ENCODE peak calls at places on chromosomes 11 and 22, in six cellular contexts. P is adrenal gland, S is left ventricle myocardium inferior, Z is GM12878, X is right lobe of liver, N is upper lobe of left lung. A is an unnamed sample.

GRCh38 chr11:8207080-8208000 is 38.5 kb upstream of the RIC3 start:
- DNase-seq in P (no peak), S (no peak), Z (no peak), X (no peak), N (no peak), A (no peak)

GRCh38 chr11:66115638-66116410 is 45.8 kb downstream of the PACS1 start:
- DNase-seq in P (no peak), S (no peak), Z (peak), X (no peak), N (no peak), A (no peak)

GRCh38 chr22:49660794-49661781 is 166.6 kb downstream of the BRD1 start:
- DNase-seq in P (no peak), S (no peak), Z (no peak), X (no peak), N (peak), A (no peak)

GRCh38 chr22:49996192-49996531 is 16.4 kb downstream of the IL17REL start:
- DNase-seq in P (no peak), S (no peak), Z (no peak), X (peak), N (no peak), A (no peak)

GRCh38 chr11:128207861-128208321 is 379.5 kb downstream of the ETS1 start:
- DNase-seq in P (no peak), S (no peak), Z (no peak), X (no peak), N (no peak), A (peak)

GRCh38 chr11:8959546-8960166 is 4.6 kb downstream of the TMEM9B start:
- DNase-seq in P (no peak), S (no peak), Z (peak), X (no peak), N (no peak), A (peak)

GRCh38 chr11:58832246-58832645 is 12.3 kb downstream of the GLYATL2 start:
- DNase-seq in P (no peak), S (no peak), Z (no peak), X (no peak), N (no peak), A (peak)

GRCh38 chr11:2419638-2420501 is 19.3 kb downstream of the TSSC4 start:
- DNase-seq in P (peak), S (peak), Z (peak), X (peak), N (peak), A (peak)

GRCh38 chr11:44743326-44743725 is 16.6 kb downstream of the TSPAN18 start:
- DNase-seq in P (peak), S (no peak), Z (no peak), X (no peak), N (no peak), A (no peak)

GRCh38 chr11:98230678-98231077 is 790.1 kb upstream of the CNTN5 start:
- DNase-seq in P (no peak), S (no peak), Z (no peak), X (no peak), N (no peak), A (no peak)

GRCh38 chr11:102343789-102344188 is 3.2 kb upstream of the BIRC2 start:
- DNase-seq in P (no peak), S (no peak), Z (no peak), X (no peak), N (no peak), A (no peak)

GRCh38 chr22:28594784-28595324 is 84.8 kb downstream of the TTC28 start:
- DNase-seq in P (no peak), S (no peak), Z (no peak), X (no peak), N (no peak), A (peak)

GRCh38 chr11:110147965-110148709 is 54.9 kb downstream of the ZC3H12C start:
- DNase-seq in P (no peak), S (no peak), Z (no peak), X (no peak), N (no peak), A (no peak)

GRCh38 chr11:1152316-1153104 is 5.2 kb upstream of the MUC5AC start:
- DNase-seq in P (no peak), S (no peak), Z (no peak), X (peak), N (peak), A (no peak)

GRCh38 chr11:67057410-67057757 is 737 bp downstream of the RHOD start:
- DNase-seq in P (no peak), S (no peak), Z (no peak), X (no peak), N (no peak), A (peak)

GRCh38 chr11:109085708-109086373 is 336.1 kb upstream of the C11orf87 start:
- DNase-seq in P (no peak), S (peak), Z (no peak), X (no peak), N (no peak), A (no peak)

GRCh38 chr11:111733009-111733408 is 33.2 kb downstream of the PPP2R1B start:
- DNase-seq in P (peak), S (peak), Z (no peak), X (peak), N (peak), A (no peak)

GRCh38 chr11:128232588-128232987 is 354.8 kb downstream of the ETS1 start:
- DNase-seq in P (no peak), S (no peak), Z (no peak), X (no peak), N (no peak), A (no peak)

GRCh38 chr11:107830915-107831540 is 27.6 kb downstream of the SLC35F2 start:
- DNase-seq in P (no peak), S (no peak), Z (no peak), X (no peak), N (no peak), A (no peak)

GRCh38 chr11:112977620-112978212 is 16.5 kb downstream of the NCAM1 start:
- DNase-seq in P (no peak), S (no peak), Z (no peak), X (no peak), N (no peak), A (peak)

GRCh38 chr11:67053896-67054850 is 2.5 kb upstream of the RHOD start:
- DNase-seq in P (peak), S (no peak), Z (no peak), X (peak), N (no peak), A (peak)

GRCh38 chr11:44770401-44770800 is 43.6 kb downstream of the TSPAN18 start:
- DNase-seq in P (peak), S (no peak), Z (no peak), X (no peak), N (no peak), A (no peak)

GRCh38 chr22:19591568-19591967 is 67.4 kb upstream of the CLDN5 start:
- DNase-seq in P (no peak), S (no peak), Z (no peak), X (no peak), N (no peak), A (no peak)

GRCh38 chr11:105177658-105178057 is 38.1 kb upstream of the CARD18 start:
- DNase-seq in P (no peak), S (no peak), Z (no peak), X (no peak), N (no peak), A (peak)

GRCh38 chr22:47169801-47170140 is 407.3 kb downstream of the TBC1D22A start:
- DNase-seq in P (no peak), S (no peak), Z (no peak), X (peak), N (no peak), A (no peak)

GRCh38 chr11:2653930-2654739 is 45.7 kb downstream of the KCNQ1OT1 start:
- DNase-seq in P (no peak), S (no peak), Z (no peak), X (no peak), N (peak), A (no peak)

GRCh38 chr22:38570841-38571364 is 920 bp upstream of the DMC1 start:
- DNase-seq in P (peak), S (peak), Z (no peak), X (peak), N (peak), A (peak)

GRCh38 chr11:65478411-65479183 is 20.2 kb upstream of the MALAT1 start:
- DNase-seq in P (peak), S (peak), Z (no peak), X (peak), N (peak), A (no peak)

GRCh38 chr11:8323161-8323935 is 59.7 kb upstream of the LMO1 start:
- DNase-seq in P (no peak), S (no peak), Z (no peak), X (no peak), N (no peak), A (no peak)

GRCh38 chr11:86981777-86982540 is 26.8 kb upstream of the FZD4 start:
- DNase-seq in P (no peak), S (no peak), Z (no peak), X (peak), N (no peak), A (no peak)

GRCh38 chr11:114052160-114052559 is 7.4 kb upstream of the ZBTB16 start:
- DNase-seq in P (no peak), S (no peak), Z (no peak), X (no peak), N (no peak), A (peak)

GRCh38 chr11:14015711-14016110 is 53.2 kb downstream of the SPON1 start:
- DNase-seq in P (peak), S (no peak), Z (no peak), X (no peak), N (no peak), A (peak)

GRCh38 chr11:33207408-33207985 is 46.2 kb upstream of the CSTF3 start:
- DNase-seq in P (no peak), S (peak), Z (no peak), X (no peak), N (no peak), A (no peak)

GRCh38 chr22:38758276-38758945 is 2.6 kb upstream of the SUN2 start:
- DNase-seq in P (no peak), S (no peak), Z (no peak), X (no peak), N (no peak), A (no peak)

GRCh38 chr11:11036185-11037161 is 178.6 kb upstream of the ZBED5 start:
- DNase-seq in P (peak), S (no peak), Z (no peak), X (no peak), N (no peak), A (peak)

GRCh38 chr11:110308071-110308470 is 11.7 kb upstream of the RDX start:
- DNase-seq in P (no peak), S (no peak), Z (no peak), X (no peak), N (no peak), A (no peak)

GRCh38 chr22:37157516-37158289 is 8.0 kb upstream of the IL2RB start:
- DNase-seq in P (no peak), S (no peak), Z (no peak), X (no peak), N (no peak), A (no peak)

GRCh38 chr11:27421819-27422494 is 50.6 kb downstream of the LGR4 start:
- DNase-seq in P (no peak), S (no peak), Z (no peak), X (no peak), N (no peak), A (no peak)

GRCh38 chr11:35362571-35362980 is 56.8 kb downstream of the SLC1A2 start:
- DNase-seq in P (no peak), S (no peak), Z (no peak), X (no peak), N (no peak), A (no peak)

GRCh38 chr11:35365961-35366360 is 53.4 kb downstream of the SLC1A2 start:
- DNase-seq in P (no peak), S (no peak), Z (no peak), X (no peak), N (no peak), A (no peak)

GRCh38 chr11:35365395-35365794 is 54.0 kb downstream of the SLC1A2 start:
- DNase-seq in P (no peak), S (no peak), Z (no peak), X (no peak), N (no peak), A (no peak)

GRCh38 chr11:35363246-35364100 is 55.9 kb downstream of the SLC1A2 start:
- DNase-seq in P (peak), S (no peak), Z (no peak), X (no peak), N (no peak), A (no peak)

DNA sequence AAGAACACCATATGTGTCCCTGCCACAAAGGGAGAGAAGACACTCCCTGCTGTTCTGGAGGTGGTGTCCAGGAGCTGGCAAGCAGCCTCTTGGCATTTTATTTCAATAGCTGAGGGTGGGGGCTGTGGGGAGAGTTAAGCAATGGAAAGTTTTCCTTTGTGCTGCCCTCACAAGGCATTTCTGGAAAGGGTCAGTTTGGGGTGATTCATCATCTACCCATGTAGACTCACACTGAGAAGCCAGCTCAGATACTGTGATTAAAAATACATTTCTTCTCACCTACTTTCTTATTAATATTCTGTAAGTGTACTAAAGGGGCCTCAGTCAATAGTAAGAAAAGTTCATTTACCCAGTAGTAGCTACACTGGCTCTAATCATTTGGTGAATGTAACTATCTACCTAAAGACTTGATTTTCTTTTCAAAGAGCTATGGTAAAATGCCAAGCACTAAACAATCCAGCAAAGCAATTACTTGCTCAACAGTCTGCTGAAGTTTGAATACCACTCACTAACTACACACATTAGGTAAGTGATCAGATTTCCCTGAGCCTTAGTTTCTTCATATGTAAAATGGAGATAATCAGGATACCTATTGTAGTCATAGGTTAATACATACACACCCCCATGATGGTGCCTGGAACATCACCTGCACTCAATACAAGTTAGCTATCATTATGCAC is 55.1 kb downstream of the SLC1A2 start:
- DNase-seq in P (peak), S (peak), Z (no peak), X (peak), N (no peak), A (peak)
- TF ChIP-seq CTCF in P (no peak), S (no peak), Z (no peak), X (no peak), N (no peak), A (no peak)

DNA sequence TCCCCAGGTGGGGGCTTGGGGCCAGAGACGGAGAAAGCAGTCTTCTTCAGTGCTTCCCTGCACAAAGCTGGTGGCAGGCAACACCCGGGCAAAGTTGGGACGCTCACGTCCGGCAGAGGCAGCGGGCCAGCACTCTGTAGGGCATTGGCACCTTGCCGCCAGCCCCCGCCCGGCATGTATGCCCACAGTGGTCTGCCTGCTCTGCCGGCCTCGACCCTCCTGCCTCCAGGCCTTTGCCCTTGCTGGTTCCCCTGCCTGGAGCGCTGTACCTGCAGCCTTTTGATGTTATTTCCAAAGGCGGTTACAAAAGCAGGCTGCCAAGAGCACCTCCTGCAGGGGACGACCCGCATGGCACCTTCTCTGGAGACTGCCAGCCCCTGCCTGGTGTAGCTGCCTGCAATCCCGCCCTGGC is 56.5 kb upstream of the SHISAL1 start:
- DNase-seq in P (no peak), S (peak), Z (no peak), X (peak), N (no peak), A (no peak)
- TF ChIP-seq CTCF in P (no peak), S (no peak), Z (no peak), X (no peak), N (no peak), A (no peak)

GRCh38 chr22:23715811-23716355 is 25.1 kb downstream of the RGL4 start:
- DNase-seq in P (no peak), S (no peak), Z (no peak), X (no peak), N (peak), A (no peak)

GRCh38 chr22:23713696-23714595 is 23.1 kb downstream of the RGL4 start:
- DNase-seq in P (no peak), S (no peak), Z (no peak), X (no peak), N (peak), A (no peak)

GRCh38 chr22:23712256-23712655 is 21.4 kb downstream of the RGL4 start:
- DNase-seq in P (no peak), S (no peak), Z (no peak), X (no peak), N (no peak), A (no peak)

GRCh38 chr22:23716811-23717801 is 26.3 kb downstream of the RGL4 start:
- DNase-seq in P (peak), S (peak), Z (peak), X (peak), N (peak), A (peak)

GRCh38 chr22:23714596-23715588 is 24.1 kb downstream of the RGL4 start:
- DNase-seq in P (no peak), S (no peak), Z (no peak), X (no peak), N (peak), A (no peak)
- TF ChIP-seq CTCF in P (no peak), S (no peak), Z (no peak), X (no peak), N (no peak), A (no peak)

GRCh38 chr11:94855666-94856065 is 87.5 kb downstream of the AMOTL1 start:
- DNase-seq in P (no peak), S (no peak), Z (no peak), X (no peak), N (no peak), A (no peak)
- TF ChIP-seq CTCF in P (no peak), S (no peak), Z (no peak), X (no peak), N (no peak), A (no peak)

GRCh38 chr11:125940145-125940544 is 5.7 kb upstream of the VSIG10L2 start:
- DNase-seq in P (no peak), S (no peak), Z (no peak), X (no peak), N (no peak), A (no peak)

GRCh38 chr11:125941241-125941605 is 4.6 kb upstream of the VSIG10L2 start:
- DNase-seq in P (no peak), S (no peak), Z (no peak), X (no peak), N (no peak), A (no peak)

GRCh38 chr11:125935629-125936199 is 10.1 kb upstream of the VSIG10L2 start:
- DNase-seq in P (no peak), S (no peak), Z (no peak), X (no peak), N (no peak), A (no peak)

GRCh38 chr11:125939081-125939521 is 6.7 kb upstream of the VSIG10L2 start:
- DNase-seq in P (no peak), S (no peak), Z (no peak), X (no peak), N (no peak), A (no peak)

DNA sequence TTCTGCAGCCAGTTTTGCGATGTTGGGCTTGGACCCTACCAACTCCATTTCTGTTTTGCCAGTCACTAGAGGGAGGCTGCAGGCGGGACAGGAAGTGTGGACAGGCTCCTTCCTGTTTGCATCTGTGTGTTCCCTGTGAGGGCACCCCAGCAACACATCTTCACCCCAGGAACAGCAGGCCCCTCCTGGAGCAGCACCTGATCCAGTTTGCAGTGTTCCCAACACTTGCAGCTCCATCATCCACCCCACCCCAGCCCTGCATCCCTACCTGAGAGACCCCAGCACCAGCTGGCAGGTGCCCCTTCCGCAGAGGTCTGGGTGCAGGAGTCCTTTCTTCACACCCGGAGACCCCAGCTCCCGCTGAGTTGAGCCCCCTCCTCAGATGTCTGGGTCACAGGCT is 7.4 kb upstream of the VSIG10L2 start:
- DNase-seq in P (no peak), S (no peak), Z (no peak), X (no peak), N (no peak), A (no peak)
- TF ChIP-seq CTCF in P (no peak), S (no peak), Z (no peak), X (no peak), N (no peak), A (no peak)

DNA sequence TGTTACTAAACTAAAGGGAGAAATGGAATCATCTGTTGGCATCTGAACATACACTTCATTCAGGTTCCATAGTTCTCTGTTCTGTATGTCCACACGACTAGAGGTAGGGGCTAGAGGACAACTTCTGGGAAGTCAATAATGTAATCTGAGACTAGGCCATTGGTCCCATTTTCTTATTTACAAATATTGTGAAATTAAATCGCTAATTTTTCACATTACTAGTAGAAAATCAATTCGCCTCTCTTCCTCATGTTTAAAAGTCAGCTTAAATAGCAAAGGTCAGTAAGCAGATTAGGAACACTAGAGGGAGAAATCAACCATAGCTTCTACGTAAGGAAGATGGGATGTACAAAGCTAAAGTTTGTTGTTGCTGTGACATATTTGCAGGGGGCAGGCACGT is 59.7 kb downstream of the CADM1 start:
- DNase-seq in P (no peak), S (no peak), Z (no peak), X (no peak), N (no peak), A (no peak)
- TF ChIP-seq CTCF in P (no peak), S (no peak), Z (no peak), X (peak), N (no peak), A (no peak)

GRCh38 chr11:63919267-63920125 is 2.5 kb upstream of the RCOR2 start:
- DNase-seq in P (no peak), S (peak), Z (no peak), X (no peak), N (peak), A (no peak)

GRCh38 chr11:63920126-63920869 is 3.3 kb upstream of the RCOR2 start:
- DNase-seq in P (peak), S (peak), Z (no peak), X (no peak), N (peak), A (no peak)

GRCh38 chr11:63918576-63919171 is 1.7 kb upstream of the RCOR2 start:
- DNase-seq in P (no peak), S (no peak), Z (no peak), X (no peak), N (no peak), A (no peak)

GRCh38 chr11:63922673-63923192 is 5.8 kb upstream of the RCOR2 start:
- DNase-seq in P (no peak), S (no peak), Z (no peak), X (no peak), N (no peak), A (no peak)

GRCh38 chr11:63920870-63921417 is 4.0 kb upstream of the RCOR2 start:
- DNase-seq in P (no peak), S (no peak), Z (no peak), X (no peak), N (no peak), A (no peak)
- TF ChIP-seq CTCF in P (peak), S (peak), Z (peak), X (peak), N (peak), A (no peak)

A was measured in RWPE1.